ENCODE peak calls at places on chromosome 5, in seven cellular contexts. K, J, B, D, F, W and X are unnamed samples.

GRCh38 chr5:67195406-67196275 is 958 bp downstream of the CD180 start:
- DNase-seq in K (no peak), J (no peak), B (no peak), D (no peak), F (no peak), W (no peak), X (no peak)

GRCh38 chr5:30384171-30384570 is 809.3 kb upstream of the CDH6 start:
- DNase-seq in K (no peak), J (no peak), B (no peak), D (no peak), F (no peak), W (no peak), X (no peak)

GRCh38 chr5:74408150-74409043 is 232.1 kb downstream of the ENC1 start:
- DNase-seq in K (no peak), J (no peak), B (no peak), D (no peak), F (no peak), W (no peak), X (no peak)

GRCh38 chr5:132689518-132689917 is 15.7 kb downstream of the IL4 start:
- DNase-seq in K (no peak), J (no peak), B (no peak), D (no peak), F (no peak), W (no peak), X (no peak)

GRCh38 chr5:1725641-1726468 is 73.8 kb downstream of the MRPL36 start:
- DNase-seq in K (no peak), J (no peak), B (no peak), D (no peak), F (no peak), W (no peak), X (peak)

GRCh38 chr5:73292816-73293459 is 119.9 kb downstream of the TMEM174 start:
- DNase-seq in K (no peak), J (no peak), B (no peak), D (no peak), F (no peak), W (no peak), X (no peak)

GRCh38 chr5:98108497-98108896 is 665.0 kb upstream of the RGMB start:
- DNase-seq in K (peak), J (peak), B (no peak), D (no peak), F (no peak), W (no peak), X (no peak)

GRCh38 chr5:84378420-84378819 is 6.3 kb downstream of the EDIL3 start:
- DNase-seq in K (peak), J (peak), B (no peak), D (no peak), F (no peak), W (no peak), X (no peak)

GRCh38 chr5:157562111-157562581 is 13.4 kb downstream of the ADAM19 start:
- DNase-seq in K (peak), J (peak), B (no peak), D (no peak), F (peak), W (no peak), X (peak)

GRCh38 chr5:43601454-43602260 is 1.3 kb upstream of the NNT start:
- DNase-seq in K (peak), J (peak), B (peak), D (no peak), F (no peak), W (no peak), X (no peak)

GRCh38 chr5:177479774-177480173 is 6.3 kb upstream of the DBN1 start:
- DNase-seq in K (peak), J (peak), B (peak), D (no peak), F (no peak), W (no peak), X (peak)

GRCh38 chr5:140926211-140926902 is at the start of gene PCDHAC1:
- DNase-seq in K (no peak), J (peak), B (no peak), D (no peak), F (peak), W (no peak), X (peak)

GRCh38 chr5:176837707-176838115 is 27.4 kb downstream of the UNC5A start:
- DNase-seq in K (peak), J (peak), B (peak), D (peak), F (peak), W (peak), X (peak)

GRCh38 chr5:96691503-96692303 is 29.5 kb downstream of the CAST start:
- DNase-seq in K (peak), J (peak), B (no peak), D (no peak), F (no peak), W (no peak), X (no peak)

GRCh38 chr5:77561965-77562364 is 69.8 kb upstream of the WDR41 start:
- DNase-seq in K (no peak), J (no peak), B (no peak), D (no peak), F (no peak), W (no peak), X (no peak)

GRCh38 chr5:19018822-19019221 is 969.2 kb downstream of the CDH18 start:
- DNase-seq in K (no peak), J (no peak), B (no peak), D (no peak), F (no peak), W (no peak), X (no peak)

GRCh38 chr5:96597441-96598020 is 64.6 kb upstream of the CAST start:
- DNase-seq in K (peak), J (peak), B (no peak), D (no peak), F (no peak), W (no peak), X (no peak)

GRCh38 chr5:177303925-177304391 is 359 bp downstream of the PRELID1 start:
- DNase-seq in K (no peak), J (peak), B (peak), D (no peak), F (no peak), W (no peak), X (no peak)

GRCh38 chr5:152542741-152543140 is 137.7 kb upstream of the NMUR2 start:
- DNase-seq in K (no peak), J (peak), B (peak), D (no peak), F (no peak), W (no peak), X (no peak)